ENCODE peak calls at places on chromosome 6, in five cellular contexts. O, H, D, P and C are unnamed samples.

GRCh38 chr6:130178692-130179091 is 44.1 kb downstream of the SAMD3 start:
- DNase-seq in H (peak; percentile 87), D (peak; percentile 34), O (no peak), P (no peak), C (peak; percentile 86)

GRCh38 chr6:119156742-119157494 is 78.5 kb upstream of the FAM184A start:
- DNase-seq in O (no peak), D (no peak), H (no peak), P (no peak), C (no peak)

GRCh38 chr6:17638212-17638611 is 38.1 kb downstream of the FAM8A1 start:
- DNase-seq in D (no peak), H (no peak), O (no peak), P (no peak), C (no peak)

GRCh38 chr6:56329296-56330050 is 82.1 kb upstream of the COL21A1 start:
- DNase-seq in O (peak; percentile 97), P (no peak), H (peak; percentile 62), D (no peak), C (no peak)

GRCh38 chr6:148415511-148416286 is 73.1 kb downstream of the SASH1 start:
- DNase-seq in P (no peak), H (no peak), D (no peak), O (peak; percentile 45), C (no peak)

GRCh38 chr6:113632220-113632864 is 224.8 kb upstream of the MARCKS start:
- DNase-seq in H (peak; percentile 89), P (no peak), O (peak; percentile 99), D (no peak), C (peak; percentile 89)

GRCh38 chr6:163355471-163355991 is 59.0 kb upstream of the QKI start:
- DNase-seq in O (peak; percentile 93), D (no peak), P (no peak), H (peak; percentile 85), C (peak; percentile 59)

GRCh38 chr6:87789198-87789899 is 87.3 kb upstream of the AKIRIN2 start:
- DNase-seq in H (peak; percentile 89), D (no peak), P (no peak), O (peak; percentile 77), C (peak; percentile 51)

GRCh38 chr6:154012852-154013251 is 26.2 kb upstream of the OPRM1 start:
- DNase-seq in D (no peak), O (no peak), P (no peak), H (no peak), C (no peak)

GRCh38 chr6:137223370-137224131 is 4.4 kb upstream of the IFNGR1 start:
- DNase-seq in P (no peak), O (peak; percentile 92), H (peak; percentile 43), D (peak; percentile 17), C (peak; percentile 74)

GRCh38 chr6:160088774-160089533 is 32.7 kb upstream of the SLC22A1 start:
- DNase-seq in O (no peak), H (peak; percentile 41), P (no peak), D (no peak), C (no peak)

GRCh38 chr6:134173007-134173690 is 120.7 kb upstream of the SLC2A12 start:
- DNase-seq in O (no peak), H (peak; percentile 26), P (no peak), D (no peak), C (no peak)

GRCh38 chr6:89723046-89723445 is 84.5 kb upstream of the LYRM2 start:
- DNase-seq in H (no peak), P (no peak), D (no peak), O (no peak), C (no peak)

GRCh38 chr6:42129360-42129676 is 13.1 kb downstream of the C6orf132 start:
- DNase-seq in H (no peak), D (no peak), O (no peak), P (no peak), C (no peak)

GRCh38 chr6:42133926-42134325 is 8.5 kb downstream of the C6orf132 start:
- DNase-seq in P (no peak), O (no peak), D (no peak), H (no peak), C (no peak)

GRCh38 chr6:42128460-42129359 is 13.7 kb downstream of the C6orf132 start:
- DNase-seq in H (no peak), O (peak; percentile 53), P (no peak), D (peak; percentile 77), C (no peak)

GRCh38 chr6:42135161-42135560 is 7.3 kb downstream of the C6orf132 start:
- DNase-seq in O (no peak), P (no peak), D (no peak), H (no peak), C (no peak)

DNA sequence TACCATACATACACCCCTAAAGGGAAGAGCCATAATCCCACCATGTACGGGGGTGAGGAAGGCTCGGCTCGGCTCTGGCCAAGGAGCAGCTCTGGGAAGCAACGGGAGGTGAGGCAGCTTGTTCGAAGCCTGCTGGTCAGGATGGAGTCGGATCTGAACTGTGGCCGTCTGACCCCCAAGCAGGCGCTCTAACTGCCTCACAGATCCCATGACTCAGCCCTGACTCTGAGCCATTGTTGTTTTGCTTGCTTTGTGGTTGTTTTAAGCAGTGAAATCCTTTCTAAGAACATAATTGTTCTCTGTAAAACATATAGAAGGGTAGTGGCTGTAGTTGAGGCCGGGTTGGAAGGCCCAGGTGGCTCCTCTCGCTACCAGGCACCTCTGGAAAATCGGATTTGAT is 10.9 kb downstream of the C6orf132 start:
- DNase-seq in H (peak; percentile 87), O (peak; percentile 82), P (no peak), D (no peak), C (peak; percentile 90)
- H2AFZ ChIP-seq in H (peak overlapping the region; percentile 59), O (peak overlapping the region; percentile 48), P (no peak overlapping the region), D (peak overlapping the region; percentile 12), C (no peak overlapping the region)

GRCh38 chr6:117687006-117687405 is 11.7 kb downstream of the NUS1 start:
- DNase-seq in D (no peak), O (no peak), P (no peak), H (no peak), C (no peak)
- H4K20me1 ChIP-seq in D (no peaks in the 10 kb centered on the region), O (peaks cover 20% of the 10 kb centered on the region), P (no peaks in the 10 kb centered on the region), H (peaks cover 4% of the 10 kb centered on the region), C (peaks cover 62% of the 10 kb centered on the region)

GRCh38 chr6:135183532-135184440 is 2.7 kb downstream of the MYB start:
- DNase-seq in P (peak; percentile 85), O (peak; percentile 35), H (peak; percentile 28), D (peak; percentile 77), C (peak; percentile 77)
- H2AFZ ChIP-seq in P (no peak overlapping the region), O (peak overlapping the region; percentile 15), H (peak overlapping the region; percentile 80), D (peak overlapping the region; percentile 29), C (peak overlapping the region; percentile 88)

GRCh38 chr6:150711584-150712501 is 112.2 kb downstream of the PLEKHG1 start:
- DNase-seq in P (no peak), O (no peak), H (no peak), D (no peak), C (no peak)
- H4K20me1 ChIP-seq in P (no peaks in the 10 kb centered on the region), O (no peaks in the 10 kb centered on the region), H (no peaks in the 10 kb centered on the region), D (no peaks in the 10 kb centered on the region), C (no peaks in the 10 kb centered on the region)